ENCODE peak calls at places on chromosome 17, in nine cellular contexts. One of them, this sample, is unnamed.

GRCh38 chr17:17782425-17783120 is 54.2 kb downstream of the SREBF1 start:
- DNase-seq in mucosa of gallbladder: no peak
- DNase-seq in stromal cell of bone marrow: no peak
- DNase-seq in Kasumi-1: no peak
- DNase-seq in left ventricle myocardium superior: peak; percentile 56
- DNase-seq in activated T-helper 1 cell treated with Interleukin-2 at 50 U/mL for 16 hours: no peak
- DNase-seq in head of caudate nucleus: no peak
- DNase-seq in AG10803: no peak
- DNase-seq in psoas muscle: peak; percentile 42
- DNase-seq in this sample: no peak

GRCh38 chr17:64066709-64067108 is 46.3 kb upstream of the ICAM2 start:
- DNase-seq in mucosa of gallbladder: no peak
- DNase-seq in stromal cell of bone marrow: no peak
- DNase-seq in Kasumi-1: no peak
- DNase-seq in left ventricle myocardium superior: no peak
- DNase-seq in activated T-helper 1 cell treated with Interleukin-2 at 50 U/mL for 16 hours: no peak
- DNase-seq in head of caudate nucleus: no peak
- DNase-seq in AG10803: no peak
- DNase-seq in psoas muscle: no peak
- DNase-seq in this sample: no peak

GRCh38 chr17:205176-205538 is 23.7 kb upstream of the DOC2B start:
- DNase-seq in mucosa of gallbladder: no peak
- DNase-seq in stromal cell of bone marrow: no peak
- DNase-seq in Kasumi-1: no peak
- DNase-seq in left ventricle myocardium superior: no peak
- DNase-seq in activated T-helper 1 cell treated with Interleukin-2 at 50 U/mL for 16 hours: no peak
- DNase-seq in head of caudate nucleus: no peak
- DNase-seq in AG10803: no peak
- DNase-seq in psoas muscle: no peak
- DNase-seq in this sample: no peak

GRCh38 chr17:37609170-37610040 is at the start of gene SYNRG:
- DNase-seq in mucosa of gallbladder: peak; percentile 95
- DNase-seq in stromal cell of bone marrow: peak; percentile 95
- DNase-seq in Kasumi-1: peak; percentile 98
- DNase-seq in left ventricle myocardium superior: peak; percentile 97
- DNase-seq in activated T-helper 1 cell treated with Interleukin-2 at 50 U/mL for 16 hours: peak; percentile 95
- DNase-seq in head of caudate nucleus: peak; percentile 98
- DNase-seq in AG10803: peak; percentile 95
- DNase-seq in psoas muscle: peak; percentile 97
- DNase-seq in this sample: peak; percentile 94

GRCh38 chr17:64006361-64007088 is 8.4 kb downstream of the PRR29 start:
- DNase-seq in mucosa of gallbladder: no peak
- DNase-seq in stromal cell of bone marrow: peak; percentile 33
- DNase-seq in Kasumi-1: no peak
- DNase-seq in left ventricle myocardium superior: peak; percentile 79
- DNase-seq in activated T-helper 1 cell treated with Interleukin-2 at 50 U/mL for 16 hours: no peak
- DNase-seq in head of caudate nucleus: no peak
- DNase-seq in AG10803: no peak
- DNase-seq in psoas muscle: peak; percentile 61
- DNase-seq in this sample: no peak

GRCh38 chr17:75596320-75597087 is 8.9 kb downstream of the MYO15B start:
- DNase-seq in mucosa of gallbladder: no peak
- DNase-seq in stromal cell of bone marrow: no peak
- DNase-seq in Kasumi-1: no peak
- DNase-seq in left ventricle myocardium superior: no peak
- DNase-seq in activated T-helper 1 cell treated with Interleukin-2 at 50 U/mL for 16 hours: no peak
- DNase-seq in head of caudate nucleus: no peak
- DNase-seq in AG10803: no peak
- DNase-seq in psoas muscle: no peak
- DNase-seq in this sample: no peak

GRCh38 chr17:71679832-71680231 is 441.0 kb upstream of the SOX9 start:
- DNase-seq in mucosa of gallbladder: no peak
- DNase-seq in stromal cell of bone marrow: no peak
- DNase-seq in Kasumi-1: no peak
- DNase-seq in left ventricle myocardium superior: no peak
- DNase-seq in activated T-helper 1 cell treated with Interleukin-2 at 50 U/mL for 16 hours: no peak
- DNase-seq in head of caudate nucleus: no peak
- DNase-seq in AG10803: no peak
- DNase-seq in psoas muscle: no peak
- DNase-seq in this sample: no peak

GRCh38 chr17:67500677-67501300 is 123.7 kb downstream of the PITPNC1 start:
- DNase-seq in mucosa of gallbladder: no peak
- DNase-seq in stromal cell of bone marrow: no peak
- DNase-seq in Kasumi-1: no peak
- DNase-seq in left ventricle myocardium superior: no peak
- DNase-seq in activated T-helper 1 cell treated with Interleukin-2 at 50 U/mL for 16 hours: no peak
- DNase-seq in head of caudate nucleus: no peak
- DNase-seq in AG10803: no peak
- DNase-seq in psoas muscle: no peak
- DNase-seq in this sample: no peak

GRCh38 chr17:2949469-2950044 is 113.8 kb downstream of the OR1D5 start:
- DNase-seq in mucosa of gallbladder: peak; percentile 53
- DNase-seq in stromal cell of bone marrow: peak; percentile 76
- DNase-seq in Kasumi-1: no peak
- DNase-seq in left ventricle myocardium superior: peak; percentile 42
- DNase-seq in activated T-helper 1 cell treated with Interleukin-2 at 50 U/mL for 16 hours: no peak
- DNase-seq in head of caudate nucleus: no peak
- DNase-seq in AG10803: peak; percentile 59
- DNase-seq in psoas muscle: peak; percentile 65
- DNase-seq in this sample: no peak

GRCh38 chr17:55704412-55704811 is 18.3 kb downstream of the TMEM100 start:
- DNase-seq in mucosa of gallbladder: no peak
- DNase-seq in stromal cell of bone marrow: no peak
- DNase-seq in Kasumi-1: no peak
- DNase-seq in left ventricle myocardium superior: no peak
- DNase-seq in activated T-helper 1 cell treated with Interleukin-2 at 50 U/mL for 16 hours: no peak
- DNase-seq in head of caudate nucleus: no peak
- DNase-seq in AG10803: no peak
- DNase-seq in psoas muscle: no peak
- DNase-seq in this sample: no peak

This sample was measured in NCI-H748 treated with DMSO at 0.1 percent for 48 hours.